ENCODE peak calls at places on chromosome 4, in four cellular contexts. D, Q, E and Z are unnamed samples.

GRCh38 chr4:87304659-87305277 is 17.9 kb downstream of the HSD17B13 start:
- DNase-seq in D (no peak), E (no peak), Q (no peak), Z (peak)

GRCh38 chr4:186297013-186297645 is 31.1 kb downstream of the F11 start:
- DNase-seq in E (no peak), Q (no peak), D (peak), Z (peak)

GRCh38 chr4:96170198-96170597 is 330.3 kb downstream of the PDHA2 start:
- DNase-seq in E (no peak), D (peak), Q (no peak), Z (no peak)

GRCh38 chr4:110926841-110927400 is 304.0 kb upstream of the PITX2 start:
- DNase-seq in E (no peak), D (no peak), Q (no peak), Z (no peak)

GRCh38 chr4:61638600-61638999 is 438.5 kb downstream of the ADGRL3 start:
- DNase-seq in D (no peak), Q (no peak), E (no peak), Z (peak)

GRCh38 chr4:84389406-84389805 is 109.7 kb downstream of the NKX6-1 start:
- DNase-seq in E (no peak), Q (no peak), D (no peak), Z (no peak)

GRCh38 chr4:40196724-40197281 is at the start of gene RHOH:
- DNase-seq in D (no peak), E (no peak), Q (no peak), Z (no peak)

GRCh38 chr4:148030486-148030885 is 298.6 kb downstream of the ARHGAP10 start:
- DNase-seq in D (no peak), Q (no peak), E (no peak), Z (peak)

GRCh38 chr4:56575820-56576429 is 70.3 kb downstream of the ARL9 start:
- DNase-seq in E (no peak), D (no peak), Q (no peak), Z (peak)

GRCh38 chr4:62914758-62915157 is 1494.5 kb downstream of the TECRL start:
- DNase-seq in Q (no peak), D (no peak), E (no peak), Z (no peak)

GRCh38 chr4:186727977-186728519 is 4.4 kb upstream of the FAT1 start:
- DNase-seq in E (no peak), Q (no peak), D (no peak), Z (no peak)

GRCh38 chr4:174317531-174317930 is 33.8 kb downstream of the CEP44 start:
- DNase-seq in Q (no peak), E (no peak), D (no peak), Z (peak)
- TF ChIP-seq CHD1 in Q (no peak), E (no peak), D (no peak), Z (no peak)

DNA sequence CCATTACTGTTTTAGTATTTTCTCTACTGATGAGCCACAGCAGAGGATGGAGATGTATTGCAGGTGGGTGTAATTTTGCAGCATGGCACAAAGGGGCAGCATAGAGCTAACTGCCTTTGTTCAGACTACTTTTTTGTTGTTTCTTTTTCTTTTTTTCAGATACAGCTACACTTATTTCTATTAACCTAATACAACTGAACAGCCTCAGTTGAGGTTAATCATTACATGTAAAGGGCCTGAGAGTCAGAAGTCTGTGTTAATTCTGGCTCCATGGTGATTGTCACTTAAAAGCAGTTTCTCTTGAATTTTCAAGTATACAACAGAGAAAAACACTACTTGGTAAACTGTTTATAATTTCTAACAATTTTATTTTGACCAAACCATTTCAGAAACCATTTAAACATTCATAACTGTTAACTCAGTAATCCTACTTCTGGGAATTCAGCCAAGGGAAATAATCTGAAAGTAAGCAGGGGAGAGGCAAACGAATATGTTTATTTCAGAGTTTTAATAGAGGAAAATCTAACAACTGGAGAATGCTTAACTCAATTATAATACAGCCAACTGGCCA is 13.9 kb upstream of the PPEF2 start:
- DNase-seq in Q (no peak), E (no peak), D (peak), Z (peak)
- TF ChIP-seq CHD1 in Q (no peak), E (no peak), D (no peak), Z (no peak)

GRCh38 chr4:8647626-8648025 is 55.1 kb downstream of the CPZ start:
- DNase-seq in Q (no peak), E (no peak), D (no peak), Z (no peak)

GRCh38 chr4:8644966-8645752 is 52.6 kb downstream of the CPZ start:
- DNase-seq in Q (no peak), D (no peak), E (no peak), Z (no peak)

GRCh38 chr4:8647094-8647570 is 54.6 kb downstream of the CPZ start:
- DNase-seq in Q (no peak), E (no peak), D (no peak), Z (no peak)

GRCh38 chr4:8645753-8646124 is 53.2 kb downstream of the CPZ start:
- DNase-seq in Q (no peak), E (no peak), D (no peak), Z (no peak)

GRCh38 chr4:8646296-8647093 is 53.9 kb downstream of the CPZ start:
- DNase-seq in Q (no peak), D (no peak), E (no peak), Z (no peak)
- TF ChIP-seq CHD1 in Q (no peak), D (no peak), E (no peak), Z (no peak)

DNA sequence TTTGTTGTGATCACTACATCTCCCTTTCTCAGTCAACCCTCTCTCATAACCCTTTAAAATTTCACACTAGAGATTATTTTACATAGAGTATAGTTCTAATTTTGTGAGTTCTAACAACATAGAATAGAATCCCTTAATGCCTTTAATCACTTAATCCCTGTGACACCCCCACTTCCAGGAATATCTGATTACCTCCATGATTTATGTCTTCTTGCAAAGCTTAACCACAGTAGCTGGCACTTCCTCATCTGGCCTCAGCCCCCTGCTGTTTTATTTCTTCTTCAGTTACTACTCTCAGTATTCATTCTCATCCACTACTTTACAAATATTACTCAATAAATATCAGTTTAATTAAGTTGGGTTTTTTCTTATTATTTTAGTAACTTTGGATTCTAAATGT is 340.9 kb downstream of the CENPC start:
- DNase-seq in Q (no peak), E (no peak), D (no peak), Z (no peak)
- TF ChIP-seq CHD1 in Q (no peak), E (no peak), D (no peak), Z (no peak)

DNA sequence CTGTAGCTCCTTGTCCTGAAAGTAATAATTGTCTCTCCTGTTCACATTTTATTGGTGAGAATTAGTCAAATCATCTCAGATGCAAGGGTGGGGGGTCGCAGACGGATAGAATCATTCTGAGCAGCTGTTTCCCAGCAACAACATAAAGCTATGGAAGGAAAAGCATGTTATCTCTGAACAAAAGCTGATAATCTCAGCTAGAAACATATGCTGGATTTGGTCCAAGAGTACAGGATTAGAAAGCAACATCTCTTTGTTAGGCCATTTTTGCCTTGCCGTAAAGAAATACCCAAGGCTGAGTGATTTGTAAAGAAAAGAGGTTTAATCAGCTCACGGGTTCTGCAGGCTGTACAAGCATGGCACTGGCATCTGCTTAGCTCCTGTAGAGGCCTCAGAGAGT is 472.8 kb upstream of the BOD1L1 start:
- DNase-seq in D (no peak), Q (no peak), E (no peak), Z (no peak)
- TF ChIP-seq CHD1 in D (no peak), Q (no peak), E (no peak), Z (no peak)

GRCh38 chr4:138916763-138917162 is 98.8 kb upstream of the NOCT start:
- DNase-seq in Q (no peak), E (no peak), D (no peak), Z (no peak)

GRCh38 chr4:138915725-138916124 is 99.9 kb upstream of the NOCT start:
- DNase-seq in Q (no peak), E (no peak), D (no peak), Z (no peak)

DNA sequence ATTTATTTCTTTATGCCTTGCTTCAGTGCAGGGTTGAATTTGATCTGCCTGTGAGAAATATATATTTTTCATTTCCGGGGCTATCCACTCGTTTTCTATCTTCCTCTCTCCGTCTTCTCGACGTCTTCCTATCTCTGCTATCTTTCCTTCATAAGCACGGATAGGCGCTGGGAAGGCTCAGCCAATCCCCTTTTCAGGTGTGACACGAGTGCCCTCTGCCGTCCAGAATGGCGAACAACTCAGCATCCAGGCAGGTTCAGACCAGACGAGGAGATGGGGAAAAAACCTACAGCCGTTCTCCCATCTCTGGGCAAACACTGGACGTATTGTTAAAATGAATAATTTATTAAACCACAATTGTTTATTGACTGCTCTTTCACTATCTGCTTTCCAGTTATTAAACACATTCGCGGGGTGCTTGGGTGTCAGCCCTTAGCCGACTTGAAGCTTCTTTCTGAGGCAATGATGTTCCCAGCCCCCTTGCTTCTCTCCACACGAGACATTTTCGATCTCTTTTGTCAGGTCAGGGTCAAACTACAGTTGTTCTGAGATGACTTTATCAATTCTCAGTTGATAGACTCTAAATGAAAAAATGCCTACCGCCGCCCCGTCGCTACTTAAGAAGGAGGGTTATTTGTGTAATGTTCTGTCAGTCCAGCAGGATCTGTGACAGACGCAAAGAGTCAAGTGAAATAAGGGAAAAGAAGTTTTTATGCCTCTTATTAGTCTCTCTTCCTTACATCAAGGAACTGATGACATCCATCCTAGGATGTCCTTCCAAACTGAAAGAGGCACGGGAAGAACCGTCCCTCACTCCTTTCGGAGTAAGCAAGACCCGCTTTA is 96.3 kb upstream of the NOCT start:
- DNase-seq in E (peak), Q (no peak), D (peak), Z (peak)
- TF ChIP-seq CHD1 in E (no peak), Q (no peak), D (no peak), Z (no peak)

GRCh38 chr4:109365944-109366343 is 63.5 kb upstream of the COL25A1 start:
- DNase-seq in D (no peak), E (no peak), Q (no peak), Z (no peak)
- TF ChIP-seq CHD1 in D (no peak), E (no peak), Q (no peak), Z (no peak)

GRCh38 chr4:140851804-140852203 is 95.6 kb upstream of the TBC1D9 start:
- DNase-seq in D (no peak), E (no peak), Q (no peak), Z (no peak)

GRCh38 chr4:140858897-140859296 is 102.7 kb upstream of the TBC1D9 start:
- DNase-seq in E (no peak), D (no peak), Q (no peak), Z (peak)

GRCh38 chr4:140857111-140857510 is 100.9 kb upstream of the TBC1D9 start:
- DNase-seq in Q (no peak), D (no peak), E (no peak), Z (no peak)

GRCh38 chr4:140861359-140862181 is 105.4 kb upstream of the TBC1D9 start:
- DNase-seq in E (peak), D (peak), Q (peak), Z (peak)

GRCh38 chr4:140856692-140857091 is 100.5 kb upstream of the TBC1D9 start:
- DNase-seq in D (no peak), Q (peak), E (no peak), Z (peak)
- TF ChIP-seq CHD1 in D (no peak), Q (no peak), E (no peak), Z (no peak)

DNA sequence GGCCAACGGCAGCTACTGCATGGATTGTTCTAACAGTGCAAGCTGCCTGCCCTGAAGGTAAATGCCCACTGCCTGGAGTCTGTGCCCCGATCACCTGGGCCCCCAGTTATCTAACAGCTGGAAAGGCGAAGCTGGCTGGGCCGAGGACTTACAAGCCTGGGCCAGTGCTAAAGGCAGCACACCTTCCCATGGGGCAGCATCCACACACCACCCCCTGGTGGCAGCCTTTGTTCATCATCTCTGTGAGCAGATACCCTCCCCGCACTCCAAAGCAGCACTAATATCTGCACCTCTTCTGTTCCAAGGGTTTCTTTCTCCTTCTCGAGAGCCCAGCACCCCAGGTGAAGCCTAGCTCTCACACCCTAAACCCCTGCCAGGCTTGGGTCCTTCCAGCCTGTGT is 7.6 kb downstream of the SLC2A9 start:
- DNase-seq in Q (peak), D (peak), E (no peak), Z (no peak)
- TF ChIP-seq CHD1 in Q (no peak), D (no peak), E (no peak), Z (no peak)